ENCODE peak calls at places on chromosomes 16 and 17, in seven cellular contexts. P is A549; Z is NCI-H1092; D is psoas muscle; X is heart right ventricle; G is naive thymus-derived CD8-positive, alpha-beta T cell; Q is NCI-H1436. W is an unnamed sample.

GRCh38 chr17:17028059-17028877 is 14.0 kb upstream of the MPRIP start:
- DNase-seq in P (peak), Z (no peak), D (peak), X (peak), G (no peak), Q (peak), W (no peak)

GRCh38 chr16:1979271-1980025 is 1.8 kb downstream of the NOXO1 start:
- DNase-seq in P (no peak), Z (no peak), D (no peak), X (no peak), G (no peak), Q (peak), W (no peak)

GRCh38 chr16:68658258-68658973 is 13.3 kb downstream of the CDH3 start:
- DNase-seq in P (peak), Z (no peak), D (no peak), X (no peak), G (no peak), Q (no peak), W (no peak)

GRCh38 chr16:49183911-49184310 is 97.7 kb downstream of the CBLN1 start:
- DNase-seq in P (peak), Z (peak), D (no peak), X (no peak), G (no peak), Q (peak), W (no peak)

GRCh38 chr17:16906670-16907069 is 65.2 kb downstream of the TNFRSF13B start:
- DNase-seq in P (no peak), Z (no peak), D (no peak), X (no peak), G (no peak), Q (no peak), W (no peak)

GRCh38 chr17:79910985-79911361 is 71.7 kb upstream of the CBX4 start:
- DNase-seq in P (no peak), Z (no peak), D (no peak), X (no peak), G (no peak), Q (no peak), W (no peak)

GRCh38 chr16:28093383-28093725 is 29.8 kb upstream of the GSG1L start:
- DNase-seq in P (no peak), Z (no peak), D (no peak), X (no peak), G (no peak), Q (no peak), W (no peak)

GRCh38 chr16:4481965-4482364 is 5.8 kb downstream of the HMOX2 start:
- DNase-seq in P (no peak), Z (no peak), D (no peak), X (no peak), G (no peak), Q (no peak), W (no peak)

GRCh38 chr16:87570938-87571867 is 31.1 kb upstream of the JPH3 start:
- DNase-seq in P (peak), Z (no peak), D (no peak), X (peak), G (no peak), Q (peak), W (peak)

GRCh38 chr17:75130632-75131277 is 787 bp downstream of the NT5C start:
- DNase-seq in P (peak), Z (peak), D (peak), X (no peak), G (peak), Q (peak), W (peak)

GRCh38 chr16:59971264-59971663 is 1237.1 kb upstream of the GOT2 start:
- DNase-seq in P (no peak), Z (no peak), D (no peak), X (no peak), G (no peak), Q (no peak), W (no peak)

GRCh38 chr16:81442909-81443687 is 1.5 kb upstream of the CMIP start:
- DNase-seq in P (no peak), Z (no peak), D (no peak), X (no peak), G (no peak), Q (no peak), W (no peak)

GRCh38 chr16:81921415-81921814 is 89.9 kb downstream of the SDR42E1 start:
- DNase-seq in P (no peak), Z (no peak), D (no peak), X (no peak), G (no peak), Q (no peak), W (peak)

GRCh38 chr16:75378616-75379015 is 54.7 kb downstream of the CFDP1 start:
- DNase-seq in P (no peak), Z (no peak), D (no peak), X (no peak), G (no peak), Q (no peak), W (no peak)

GRCh38 chr17:31499771-31500554 is 108.5 kb downstream of the RAB11FIP4 start:
- DNase-seq in P (no peak), Z (no peak), D (peak), X (peak), G (no peak), Q (no peak), W (peak)

GRCh38 chr16:87926246-87927194 is 9.8 kb downstream of the CA5A start:
- DNase-seq in P (no peak), Z (peak), D (no peak), X (no peak), G (peak), Q (no peak), W (no peak)

GRCh38 chr16:3187798-3188674 is at the start of gene OR1F1:
- DNase-seq in P (peak), Z (no peak), D (no peak), X (no peak), G (peak), Q (peak), W (no peak)

GRCh38 chr17:59513934-59514841 is 51.2 kb upstream of the DHX40 start:
- DNase-seq in P (peak), Z (peak), D (peak), X (peak), G (no peak), Q (peak), W (peak)

GRCh38 chr16:4277987-4278513 is 5.2 kb upstream of the TFAP4 start:
- DNase-seq in P (no peak), Z (no peak), D (no peak), X (no peak), G (no peak), Q (no peak), W (no peak)

GRCh38 chr17:48131216-48131824 is 23.8 kb downstream of the SNX11 start:
- DNase-seq in P (peak), Z (peak), D (no peak), X (no peak), G (peak), Q (peak), W (peak)

GRCh38 chr16:1920727-1921155 is 2.5 kb upstream of the HS3ST6 start:
- DNase-seq in P (peak), Z (no peak), D (no peak), X (no peak), G (no peak), Q (peak), W (no peak)

GRCh38 chr16:68064791-68065365 is 20.3 kb upstream of the NFATC3 start:
- DNase-seq in P (peak), Z (no peak), D (peak), X (peak), G (peak), Q (peak), W (peak)

GRCh38 chr17:9658593-9659211 is 13.4 kb downstream of the USP43 start:
- DNase-seq in P (no peak), Z (no peak), D (no peak), X (no peak), G (no peak), Q (no peak), W (no peak)

GRCh38 chr17:48732688-48733629 is 4.4 kb upstream of the HOXB13 start:
- DNase-seq in P (no peak), Z (no peak), D (no peak), X (no peak), G (no peak), Q (no peak), W (no peak)

GRCh38 chr17:40086150-40087044 is 14.0 kb downstream of the NR1D1 start:
- DNase-seq in P (peak), Z (peak), D (peak), X (peak), G (peak), Q (peak), W (peak)

GRCh38 chr16:83878838-83879237 is 20.1 kb upstream of the MLYCD start:
- DNase-seq in P (peak), Z (peak), D (no peak), X (no peak), G (no peak), Q (no peak), W (no peak)

GRCh38 chr17:19311421-19312215 is 50.9 kb downstream of the B9D1 start:
- DNase-seq in P (no peak), Z (no peak), D (no peak), X (no peak), G (no peak), Q (no peak), W (no peak)

GRCh38 chr17:42221886-42222745 is 27.8 kb upstream of the GHDC start:
- DNase-seq in P (peak), Z (no peak), D (no peak), X (no peak), G (peak), Q (peak), W (peak)

GRCh38 chr17:75575728-75576127 is 11.9 kb upstream of the MYO15B start:
- DNase-seq in P (no peak), Z (no peak), D (no peak), X (no peak), G (no peak), Q (no peak), W (no peak)

GRCh38 chr16:74201561-74201960 is 95.1 kb upstream of the PSMD7 start:
- DNase-seq in P (no peak), Z (no peak), D (no peak), X (no peak), G (no peak), Q (no peak), W (no peak)

GRCh38 chr17:32876414-32877163 is at the start of gene MYO1D:
- DNase-seq in P (peak), Z (peak), D (peak), X (peak), G (peak), Q (peak), W (peak)

GRCh38 chr17:49508061-49508865 is 13.2 kb downstream of the NGFR start:
- DNase-seq in P (peak), Z (no peak), D (no peak), X (no peak), G (no peak), Q (peak), W (no peak)

GRCh38 chr17:57911834-57912673 is 43.2 kb downstream of the CUEDC1 start:
- DNase-seq in P (peak), Z (peak), D (peak), X (peak), G (no peak), Q (peak), W (peak)

GRCh38 chr16:50992366-50993032 is 158.6 kb downstream of the SALL1 start:
- DNase-seq in P (no peak), Z (no peak), D (no peak), X (no peak), G (no peak), Q (no peak), W (no peak)

GRCh38 chr16:85998868-85999729 is 100.1 kb downstream of the IRF8 start:
- DNase-seq in P (no peak), Z (no peak), D (no peak), X (no peak), G (no peak), Q (no peak), W (no peak)

GRCh38 chr16:88131256-88131655 is 180.0 kb downstream of the BANP start:
- DNase-seq in P (no peak), Z (no peak), D (peak), X (no peak), G (no peak), Q (no peak), W (no peak)

GRCh38 chr17:1958134-1958881 is 66.8 kb downstream of the RTN4RL1 start:
- DNase-seq in P (no peak), Z (no peak), D (no peak), X (no peak), G (no peak), Q (peak), W (no peak)

GRCh38 chr16:53041196-53041977 is 11.3 kb downstream of the CHD9NB start:
- DNase-seq in P (no peak), Z (no peak), D (peak), X (peak), G (no peak), Q (no peak), W (no peak)

GRCh38 chr17:57985675-57985974 is 2.4 kb downstream of the VEZF1 start:
- DNase-seq in P (peak), Z (no peak), D (no peak), X (no peak), G (no peak), Q (no peak), W (no peak)